ENCODE peak calls at places on chromosomes 16 and 17, in five cellular contexts. B, F, O, V and H are unnamed samples.

GRCh38 chr17:50599606-50600005 is 35.1 kb upstream of the ABCC3 start:
- DNase-seq in F (no peak), B (no peak), O (no peak), V (no peak), H (no peak)

GRCh38 chr16:54447606-54448440 is 161.2 kb upstream of the IRX3 start:
- DNase-seq in O (peak; percentile 24), F (no peak), B (peak; percentile 80), V (peak; percentile 63), H (no peak)

GRCh38 chr16:29862383-29862883 is 593 bp downstream of the CDIPT start:
- DNase-seq in V (peak; percentile 2), B (peak; percentile 27), O (no peak), F (no peak), H (peak; percentile 39)

GRCh38 chr16:47016700-47017133 is 43.2 kb upstream of the DNAJA2 start:
- DNase-seq in F (no peak), O (no peak), V (no peak), B (no peak), H (no peak)

GRCh38 chr16:67240506-67240905 is 6.8 kb downstream of the FHOD1 start:
- DNase-seq in O (no peak), F (no peak), B (no peak), V (peak; percentile 84), H (no peak)

GRCh38 chr16:85983606-85984005 is 84.6 kb downstream of the IRF8 start:
- DNase-seq in B (no peak), V (no peak), F (no peak), O (no peak), H (no peak)

GRCh38 chr17:72122668-72123495 is 2.1 kb downstream of the SOX9 start:
- DNase-seq in O (peak; percentile 26), F (no peak), B (peak; percentile 61), V (peak; percentile 73), H (no peak)

GRCh38 chr16:17474037-17474436 is 3.3 kb upstream of the XYLT1 start:
- DNase-seq in V (no peak), F (no peak), O (peak; percentile 17), B (peak; percentile 74), H (no peak)

GRCh38 chr16:87062569-87063442 is 254.4 kb downstream of the C16orf95 start:
- DNase-seq in B (peak; percentile 78), V (peak; percentile 79), O (peak; percentile 62), F (no peak), H (peak; percentile 19)

GRCh38 chr17:81920612-81921530 is 2.9 kb upstream of the SIRT7 start:
- DNase-seq in F (no peak), B (no peak), V (no peak), O (no peak), H (no peak)

DNA sequence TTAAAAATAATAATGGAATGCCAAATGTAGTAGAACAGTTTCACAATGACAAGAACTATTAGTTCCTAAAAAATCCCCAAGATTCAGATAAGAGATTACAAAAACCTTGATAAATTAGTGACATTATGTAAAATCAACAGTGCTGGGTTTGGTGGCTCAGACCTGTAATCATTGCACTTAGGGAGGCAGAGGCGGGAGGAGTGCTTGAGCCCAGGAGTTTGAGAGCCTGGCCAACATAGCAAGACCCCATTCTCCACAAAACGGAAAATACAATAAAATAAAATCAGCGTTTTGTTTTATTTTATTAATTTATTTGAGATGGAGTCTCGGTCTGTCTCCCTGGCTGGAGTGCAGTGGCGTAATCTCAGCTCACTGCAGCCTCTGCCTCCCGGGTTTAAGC is 4.1 kb downstream of the CARD14 start:
- DNase-seq in B (no peak), F (no peak), O (no peak), V (no peak), H (no peak)
- H3K4me3 ChIP-seq in B (no peak overlapping the region), F (no peak overlapping the region), O (no peak overlapping the region), V (no peak overlapping the region), H (no peak overlapping the region)

DNA sequence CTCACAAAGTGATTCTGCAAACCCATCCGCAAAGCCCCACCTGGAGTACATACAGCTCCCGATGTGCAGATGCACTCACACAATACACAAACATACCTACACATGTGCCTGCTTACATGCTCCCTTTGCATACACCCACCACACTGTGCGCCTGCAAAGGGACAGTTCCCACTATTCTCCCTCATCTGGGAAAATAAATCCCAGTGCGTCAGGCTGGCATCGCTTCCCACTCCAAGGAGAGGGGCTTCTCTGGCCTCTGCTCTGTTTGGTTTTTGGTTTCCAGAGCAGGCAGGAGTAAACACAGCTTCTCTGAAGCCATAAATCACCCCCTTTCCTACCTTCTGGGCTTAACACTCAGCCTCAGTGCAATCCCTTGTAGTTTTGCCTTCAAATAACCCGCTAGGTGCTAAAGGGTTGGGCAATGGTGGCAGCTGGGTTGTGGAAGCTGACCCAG is 14.7 kb downstream of the HOXB4 start:
- DNase-seq in V (no peak), O (no peak), B (no peak), F (no peak), H (no peak)
- H3K4me3 ChIP-seq in V (no peak overlapping the region), O (peak overlapping the region; percentile 63), B (no peak overlapping the region), F (peak overlapping the region; percentile 55), H (peak overlapping the region; percentile 38)

DNA sequence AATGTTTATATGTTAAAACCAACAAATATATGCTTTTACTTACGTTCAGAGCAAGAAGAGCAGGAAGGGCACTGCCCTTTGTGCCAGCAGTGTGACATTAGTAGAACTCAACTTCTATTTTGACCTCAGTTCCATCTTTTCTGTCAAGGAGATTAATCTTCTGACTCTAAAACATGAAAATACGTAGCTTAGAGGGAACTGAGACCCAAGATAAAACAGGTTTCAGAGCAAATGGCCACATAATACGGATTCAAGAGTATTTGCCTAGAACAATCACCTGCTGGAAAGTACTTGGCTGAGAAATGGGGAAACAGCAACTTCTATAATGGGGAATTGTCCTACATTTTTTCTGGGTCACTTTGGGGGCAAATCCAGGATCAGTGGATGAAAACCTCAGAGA is 22.2 kb downstream of the MYL4 start:
- DNase-seq in O (no peak), V (no peak), F (no peak), B (no peak), H (no peak)
- H3K4me3 ChIP-seq in O (no peak overlapping the region), V (no peak overlapping the region), F (no peak overlapping the region), B (no peak overlapping the region), H (no peak overlapping the region)

GRCh38 chr17:45775148-45775547 is 9.0 kb upstream of the CRHR1 start:
- DNase-seq in B (no peak), O (no peak), F (no peak), V (no peak), H (no peak)
- H3K4me3 ChIP-seq in B (no peak overlapping the region), O (no peak overlapping the region), F (no peak overlapping the region), V (no peak overlapping the region), H (no peak overlapping the region)

DNA sequence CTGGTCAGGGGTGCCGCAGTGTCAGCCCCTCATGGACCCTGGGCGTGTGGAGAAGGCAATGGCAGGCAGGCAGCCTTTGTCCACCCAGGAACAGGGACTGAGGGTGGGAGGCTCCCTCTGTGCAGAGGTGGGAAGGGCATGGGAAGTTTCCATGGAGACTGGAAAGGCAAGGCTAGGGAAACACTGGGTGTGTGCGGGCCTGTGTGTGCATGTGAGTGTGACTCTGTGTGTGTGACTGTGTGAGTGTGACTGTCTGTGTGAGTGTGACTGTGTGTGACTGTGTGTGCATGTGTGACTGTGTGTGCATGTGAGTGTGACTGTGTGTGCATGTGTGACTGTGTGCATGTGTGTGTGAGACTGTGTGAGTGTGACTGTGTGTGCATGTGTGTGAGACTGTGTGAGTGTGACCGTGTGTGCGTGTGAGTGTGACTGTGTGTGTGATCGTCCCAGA is 899 bp downstream of the CD300C start:
- DNase-seq in F (no peak), O (no peak), V (no peak), B (no peak), H (no peak)
- H3K4me3 ChIP-seq in F (no peak overlapping the region), O (no peak overlapping the region), V (no peak overlapping the region), B (no peak overlapping the region), H (no peak overlapping the region)

GRCh38 chr16:49923411-49923810 is 67.5 kb upstream of the ZNF423 start:
- DNase-seq in V (no peak), F (no peak), B (no peak), O (no peak), H (no peak)
- H3K4me3 ChIP-seq in V (no peak overlapping the region), F (no peak overlapping the region), B (no peak overlapping the region), O (no peak overlapping the region), H (no peak overlapping the region)

DNA sequence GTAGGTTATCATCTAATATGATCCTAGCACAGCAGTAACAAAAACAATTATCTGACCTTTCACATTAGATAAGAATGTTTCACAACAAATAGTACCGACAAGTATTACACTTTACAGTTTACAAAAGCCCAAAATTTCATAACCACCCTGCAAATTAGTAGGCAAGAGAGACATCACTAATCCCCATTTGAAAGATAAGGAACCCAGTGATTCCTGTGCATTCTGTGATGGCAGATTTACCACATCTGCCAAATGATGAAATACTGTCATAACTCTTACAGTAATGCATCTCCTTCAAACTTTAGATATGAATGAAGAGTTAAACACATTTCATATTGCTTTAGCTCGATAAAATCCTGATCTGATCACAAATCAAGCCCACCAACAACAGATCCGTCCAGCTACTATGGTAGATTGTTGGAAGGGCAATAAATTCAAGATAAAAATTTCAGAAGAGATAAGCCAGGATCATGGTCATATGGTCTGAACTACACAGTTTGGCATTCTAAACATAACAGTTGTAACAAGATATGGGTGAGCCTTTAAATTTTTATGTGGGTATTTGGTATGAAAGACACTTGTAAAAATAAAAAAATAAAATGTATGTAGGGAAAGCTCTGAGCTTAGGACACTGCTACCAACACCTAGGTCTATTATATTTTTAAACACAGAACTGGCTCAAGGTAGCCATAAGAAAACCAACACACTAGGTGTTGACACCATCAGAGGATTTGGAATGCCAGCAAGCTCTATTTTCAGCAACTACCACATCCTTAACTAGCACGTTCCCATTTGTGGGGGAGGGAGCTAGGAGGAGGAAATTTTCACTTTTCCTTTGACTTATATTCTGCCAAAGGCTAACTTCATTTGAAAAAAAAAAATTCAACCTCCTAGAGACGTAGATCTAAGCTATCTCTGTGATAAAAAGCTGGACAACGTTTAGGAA is 9.3 kb downstream of the YWHAE start:
- DNase-seq in O (no peak), V (no peak), F (no peak), B (peak; percentile 44), H (no peak)
- H3K4me3 ChIP-seq in O (peak overlapping the region; percentile 50), V (no peak overlapping the region), F (no peak overlapping the region), B (no peak overlapping the region), H (no peak overlapping the region)

GRCh38 chr16:89574681-89575246 is 794 bp upstream of the CPNE7 start:
- DNase-seq in V (peak; percentile 78), B (peak; percentile 90), O (peak; percentile 58), F (no peak), H (no peak)

GRCh38 chr16:89572042-89572441 is 3.5 kb upstream of the CPNE7 start:
- DNase-seq in V (no peak), F (no peak), O (no peak), B (no peak), H (no peak)

GRCh38 chr16:89575247-89576172 is at the start of gene CPNE7:
- DNase-seq in F (no peak), O (peak; percentile 16), V (no peak), B (no peak), H (no peak)

GRCh38 chr16:89572478-89573205 is 2.9 kb upstream of the CPNE7 start:
- DNase-seq in O (peak; percentile 13), B (no peak), V (no peak), F (no peak), H (no peak)

GRCh38 chr16:89573826-89574680 is 1.5 kb upstream of the CPNE7 start:
- DNase-seq in F (no peak), B (peak; percentile 11), V (no peak), O (peak; percentile 5), H (no peak)
- H3K4me3 ChIP-seq in F (peak overlapping the region; percentile 41), B (no peak overlapping the region), V (peak overlapping the region; percentile 26), O (peak overlapping the region; percentile 47), H (no peak overlapping the region)